ENCODE peak calls at places on chromosome X, in five cellular contexts. Y is B cell, K is uterus, X is fibroblast of lung, W is GM06990. H is an unnamed sample.

GRCh38 chrX:55389376-55389775 is 62.6 kb upstream of the MAGEH1 start:
- DNase-seq in Y (no peak), K (no peak), X (no peak), W (no peak), H (no peak)

GRCh38 chrX:71634366-71634765 is 16.1 kb upstream of the CXCR3 start:
- DNase-seq in Y (no peak), K (no peak), X (no peak), W (no peak), H (no peak)

GRCh38 chrX:3286196-3286920 is 60.1 kb downstream of the MXRA5 start:
- DNase-seq in Y (no peak), K (no peak), X (peak; percentile 90), W (no peak), H (no peak)

GRCh38 chrX:275967-276587 is 5.1 kb upstream of the PLCXD1 start:
- DNase-seq in Y (peak; percentile 48), K (no peak), X (peak; percentile 40), W (no peak), H (peak; percentile 78)

GRCh38 chrX:119503484-119503861 is 35.2 kb downstream of the SLC25A5 start:
- DNase-seq in Y (no peak), K (no peak), X (peak; percentile 89), W (no peak), H (no peak)

GRCh38 chrX:150966235-150966634 is 16.9 kb upstream of the HMGB3 start:
- DNase-seq in Y (no peak), K (no peak), X (no peak), W (no peak), H (no peak)

GRCh38 chrX:352582-353314 is 34.0 kb downstream of the PPP2R3B start:
- DNase-seq in Y (no peak), K (no peak), X (no peak), W (no peak), H (no peak)

GRCh38 chrX:42442745-42443144 is 335.2 kb downstream of the PPP1R2C start:
- DNase-seq in Y (no peak), K (no peak), X (no peak), W (no peak), H (no peak)

GRCh38 chrX:135973548-135974278 is at the start of gene MMGT1:
- DNase-seq in Y (peak; percentile 87), K (peak; percentile 86), X (peak; percentile 78), W (peak; percentile 87), H (peak; percentile 84)

GRCh38 chrX:41781500-41781899 is 57.5 kb downstream of the GPR82 start:
- DNase-seq in Y (peak; percentile 38), K (no peak), X (peak; percentile 45), W (no peak), H (no peak)

GRCh38 chrX:70664726-70665125 is 220.1 kb downstream of the DLG3 start:
- DNase-seq in Y (no peak), K (no peak), X (peak; percentile 11), W (no peak), H (no peak)

GRCh38 chrX:38552721-38553120 is 8.6 kb upstream of the TSPAN7 start:
- DNase-seq in Y (no peak), K (no peak), X (peak; percentile 1), W (no peak), H (no peak)

GRCh38 chrX:132165651-132166050 is 37.8 kb upstream of the FRMD7 start:
- DNase-seq in Y (no peak), K (no peak), X (peak; percentile 2), W (no peak), H (no peak)

GRCh38 chrX:10922158-10922557 is 189.0 kb upstream of the HCCS start:
- DNase-seq in Y (no peak), K (no peak), X (peak; percentile 86), W (no peak), H (no peak)

GRCh38 chrX:17842769-17843525 is 18.2 kb downstream of the RAI2 start:
- DNase-seq in Y (no peak), K (no peak), X (no peak), W (no peak), H (no peak)

GRCh38 chrX:148933881-148934280 is 433.5 kb downstream of the AFF2 start:
- DNase-seq in Y (no peak), K (no peak), X (no peak), W (no peak), H (no peak)

GRCh38 chrX:153708415-153708814 is 15.8 kb downstream of the BCAP31 start:
- DNase-seq in Y (peak; percentile 39), K (peak; percentile 59), X (peak; percentile 82), W (no peak), H (peak; percentile 70)

GRCh38 chrX:39773923-39774803 is 323.6 kb downstream of the BCOR start:
- DNase-seq in Y (no peak), K (no peak), X (peak; percentile 62), W (no peak), H (no peak)

GRCh38 chrX:143669395-143669794 is 33.5 kb upstream of the SLITRK4 start:
- DNase-seq in Y (no peak), K (no peak), X (no peak), W (no peak), H (no peak)

GRCh38 chrX:108439434-108439883 is at the start of gene COL4A5:
- DNase-seq in Y (no peak), K (peak; percentile 75), X (peak; percentile 94), W (peak; percentile 20), H (no peak)

GRCh38 chrX:14409341-14409740 is 120.0 kb upstream of the GLRA2 start:
- DNase-seq in Y (no peak), K (no peak), X (no peak), W (no peak), H (no peak)

GRCh38 chrX:17547658-17548057 is 172.7 kb downstream of the NHS start:
- DNase-seq in Y (no peak), K (peak; percentile 63), X (peak; percentile 93), W (peak; percentile 41), H (no peak)

GRCh38 chrX:24190500-24191156 is 41.1 kb downstream of the ZFX start:
- DNase-seq in Y (no peak), K (no peak), X (peak; percentile 55), W (no peak), H (no peak)

GRCh38 chrX:4379071-4379470 is 665.6 kb upstream of the PRKX start:
- DNase-seq in Y (no peak), K (no peak), X (no peak), W (no peak), H (no peak)

GRCh38 chrX:134520860-134521390 is 61.0 kb downstream of the HPRT1 start:
- DNase-seq in Y (no peak), K (no peak), X (peak; percentile 62), W (no peak), H (no peak)

GRCh38 chrX:96387801-96388200 is 296.8 kb upstream of the DIAPH2 start:
- DNase-seq in Y (no peak), K (no peak), X (no peak), W (no peak), H (no peak)

DNA sequence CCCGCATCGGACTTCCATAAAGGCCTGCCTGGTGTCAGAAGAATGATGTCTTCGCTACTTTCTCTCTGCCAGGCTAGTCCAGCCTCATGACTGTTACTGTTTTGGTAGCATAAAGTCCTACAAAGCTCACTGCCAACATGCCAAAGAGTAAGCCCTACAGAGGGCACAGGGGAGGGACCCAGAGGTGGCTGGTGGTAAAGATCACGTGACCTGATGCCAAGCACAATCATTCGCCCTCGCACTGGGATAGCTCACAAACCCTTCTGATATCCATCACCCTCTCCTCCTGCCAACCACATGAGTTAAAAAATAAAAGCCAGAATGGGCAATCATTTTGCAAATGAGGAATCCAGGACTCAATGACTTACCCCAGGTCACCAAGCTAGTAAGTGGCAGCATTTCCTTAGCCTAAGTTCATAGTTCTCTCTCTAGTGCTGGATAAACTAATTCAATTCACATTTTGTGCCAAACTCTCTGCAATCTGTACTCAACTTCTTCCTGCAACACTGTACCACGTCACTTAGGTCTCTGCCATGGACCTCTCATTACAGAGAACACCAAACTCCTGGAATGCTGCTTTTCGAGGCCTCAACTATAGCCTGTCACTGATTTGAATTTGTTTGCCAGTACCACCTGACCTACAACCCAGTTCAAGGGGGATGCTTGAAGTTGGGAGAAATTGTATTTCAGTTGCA is 178.1 kb downstream of the SH3KBP1 start:
- DNase-seq in Y (no peak), K (no peak), X (no peak), W (no peak), H (no peak)
- TF ChIP-seq CTCF in Y (no peak), K (no peak), X (no peak), W (no peak), H (no peak)

GRCh38 chrX:94576367-94577004 is 902.5 kb downstream of the FAM133A start:
- DNase-seq in Y (no peak), K (no peak), X (no peak), W (no peak), H (no peak)
- TF ChIP-seq CTCF in Y (no peak), K (no peak), X (no peak), W (peak; percentile 40), H (no peak)

DNA sequence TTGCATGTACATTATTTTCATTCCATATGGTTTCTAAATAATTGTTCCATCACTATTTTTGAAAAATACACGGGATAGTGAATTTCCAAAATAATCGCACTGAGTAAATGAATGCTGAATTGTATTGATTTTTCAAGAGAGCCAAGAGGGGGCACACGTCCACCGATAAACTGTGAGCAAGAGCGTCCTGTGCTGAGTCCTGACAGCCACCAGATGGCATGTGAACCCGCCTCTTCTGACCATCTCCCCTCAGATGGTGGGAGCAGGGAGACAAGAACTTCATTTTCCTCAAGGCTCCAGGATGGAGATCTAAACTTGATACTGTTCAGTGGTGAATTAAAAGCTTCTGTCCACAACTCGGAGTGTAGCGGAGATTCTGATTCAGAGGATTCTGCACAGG is 30.6 kb upstream of the IL9R start:
- DNase-seq in Y (no peak), K (no peak), X (no peak), W (no peak), H (no peak)
- TF ChIP-seq CTCF in Y (no peak), K (no peak), X (no peak), W (peak; percentile 74), H (no peak)

GRCh38 chrX:129760155-129760554 is 19.6 kb upstream of the SASH3 start:
- DNase-seq in Y (no peak), K (no peak), X (no peak), W (no peak), H (no peak)

GRCh38 chrX:129759576-129760061 is 20.1 kb upstream of the SASH3 start:
- DNase-seq in Y (no peak), K (no peak), X (peak; percentile 93), W (no peak), H (no peak)

GRCh38 chrX:129760981-129761380 is 18.8 kb upstream of the SASH3 start:
- DNase-seq in Y (no peak), K (no peak), X (no peak), W (no peak), H (no peak)

GRCh38 chrX:129754266-129755024 is 15.7 kb downstream of the XPNPEP2 start:
- DNase-seq in Y (no peak), K (no peak), X (no peak), W (no peak), H (no peak)

DNA sequence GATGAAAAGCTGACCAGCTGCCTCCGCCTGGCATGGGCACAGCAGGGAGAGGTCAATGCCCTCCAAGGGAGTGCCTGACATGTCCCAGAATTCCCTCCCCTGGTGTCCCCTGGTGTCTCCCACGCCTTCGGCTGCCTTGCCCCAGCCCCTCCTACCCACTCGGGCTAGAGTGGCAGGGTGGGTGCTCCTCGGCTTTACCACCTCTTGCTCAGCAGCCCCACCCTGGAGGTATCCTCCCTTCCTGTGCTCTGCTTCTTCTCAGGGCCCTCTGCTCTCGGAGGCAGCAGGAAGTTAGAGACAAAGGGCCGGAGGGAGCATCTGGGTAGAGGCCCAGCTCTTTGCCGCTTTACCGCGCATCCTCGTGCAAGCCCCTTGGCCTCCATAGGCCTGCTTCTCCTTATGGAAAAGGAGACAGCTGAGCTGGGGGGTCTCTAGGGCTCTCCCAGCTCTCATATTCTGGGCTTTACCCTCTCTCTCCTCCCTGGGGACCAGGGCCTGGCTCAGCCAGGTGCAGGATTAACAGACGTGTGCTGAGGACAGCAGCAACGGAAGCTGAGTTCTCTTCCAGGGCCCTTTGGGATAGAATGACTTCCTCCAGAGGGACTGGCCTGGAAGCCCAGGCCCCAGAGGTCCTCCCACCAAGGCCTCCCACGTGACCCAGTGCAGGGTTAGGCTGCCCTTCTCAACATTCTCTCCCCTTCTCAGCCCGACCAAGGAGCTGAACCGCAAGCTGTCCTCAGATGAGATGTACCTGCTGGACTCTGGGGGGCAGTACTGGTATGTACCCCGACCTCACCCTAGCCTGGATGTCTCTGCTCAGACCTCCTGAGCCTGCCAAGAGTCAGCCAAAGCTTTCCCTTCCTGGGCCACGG is 17.2 kb downstream of the XPNPEP2 start:
- DNase-seq in Y (no peak), K (no peak), X (no peak), W (no peak), H (no peak)
- TF ChIP-seq CTCF in Y (no peak), K (no peak), X (no peak), W (peak; percentile 43), H (no peak)

H was measured in right atrium auricular region.